ENCODE peak calls at places on chromosome 13, in ten cellular contexts. J is RPMI8226; E is activated CD4-positive, alpha-beta T cell treated with anti-CD3 and anti-CD28 coated beads, Interleukin-2, amount 50 U/mL, for 24 hours; S is stimulated activated CD4-positive, alpha-beta T cell treated with anti-CD3 and anti-CD28 coated beads, Interleukin-4, amount 100 ng/mL, for 48 hours; T is activated CD8-positive, alpha-beta memory T cell treated with anti-CD3 and anti-CD28 coated beads for 1 hour; C is NCI-H748 treated with DMSO at 0.1 percent for 48 hours; L is AG20443; A is progenitor cell of endocrine pancreas; Y is psoas muscle; M is heart right ventricle. O is an unnamed sample.

GRCh38 chr13:90171649-90172048 is 1175.8 kb upstream of the MIR17HG start:
- DNase-seq in S (no peak), E (no peak), T (no peak), M (no peak), Y (no peak), J (no peak), L (peak), C (no peak), A (no peak), O (no peak)

GRCh38 chr13:66180806-66181205 is 1049.3 kb downstream of the PCDH9 start:
- DNase-seq in S (no peak), Y (no peak), M (no peak), J (no peak), A (no peak), E (no peak), T (no peak), C (no peak), L (no peak), O (no peak)

GRCh38 chr13:106464076-106464475 is 71.4 kb downstream of the EFNB2 start:
- DNase-seq in E (no peak), L (no peak), Y (no peak), J (no peak), M (no peak), S (no peak), C (no peak), T (no peak), A (no peak), O (no peak)

GRCh38 chr13:23271331-23271730 is 90.6 kb downstream of the SGCG start:
- DNase-seq in C (no peak), T (no peak), M (no peak), Y (no peak), L (no peak), J (no peak), A (no peak), S (no peak), E (no peak), O (no peak)

GRCh38 chr13:26529441-26529840 is 28.0 kb upstream of the WASF3 start:
- DNase-seq in M (peak), S (no peak), J (peak), A (peak), Y (peak), E (no peak), L (peak), T (no peak), C (no peak), O (no peak)

GRCh38 chr13:82010780-82011179 is 1669.9 kb upstream of the SPRY2 start:
- DNase-seq in J (no peak), A (no peak), M (no peak), C (no peak), E (no peak), S (no peak), T (no peak), Y (no peak), L (no peak), O (no peak)

GRCh38 chr13:32837307-32837972 is 178.8 kb upstream of the KL start:
- DNase-seq in A (no peak), J (no peak), S (no peak), T (no peak), E (no peak), L (no peak), C (no peak), M (no peak), Y (no peak), O (no peak)

GRCh38 chr13:91546865-91547264 is 148.4 kb downstream of the GPC5 start:
- DNase-seq in T (no peak), C (no peak), S (no peak), Y (no peak), J (no peak), L (no peak), M (no peak), E (no peak), A (no peak), O (no peak)

GRCh38 chr13:28320884-28321574 is 173.9 kb downstream of the FLT1 start:
- DNase-seq in C (peak), S (no peak), Y (no peak), T (no peak), L (no peak), E (no peak), A (no peak), J (no peak), M (no peak), O (no peak)

GRCh38 chr13:26498524-26499208 is 58.8 kb upstream of the WASF3 start:
- DNase-seq in E (no peak), J (no peak), L (peak), T (no peak), A (no peak), S (no peak), Y (no peak), C (no peak), M (no peak), O (no peak)

GRCh38 chr13:101298517-101298916 is 117.8 kb downstream of the NALCN start:
- DNase-seq in S (no peak), A (no peak), J (no peak), L (no peak), T (no peak), M (no peak), Y (no peak), E (no peak), C (no peak), O (no peak)

GRCh38 chr13:30388401-30389283 is 33.7 kb upstream of the UBE2L5 start:
- DNase-seq in M (no peak), A (no peak), J (no peak), S (no peak), L (peak), E (no peak), T (no peak), Y (peak), C (no peak), O (no peak)

GRCh38 chr13:66501187-66501586 is 728.9 kb downstream of the PCDH9 start:
- DNase-seq in A (no peak), C (no peak), T (no peak), E (no peak), Y (no peak), M (no peak), S (no peak), J (no peak), L (no peak), O (no peak)